ENCODE peak calls at places on chromosomes 16 and 17, in five cellular contexts. Q is midbrain; U is CD4-positive, alpha-beta T cell; M is Right ventricle myocardium superior; J is iPS-NIHi11. K is an unnamed sample.

GRCh38 chr17:41751288-41751687 is 16.8 kb upstream of the HAP1 start:
- DNase-seq in M (no peak), J (no peak), Q (no peak), U (no peak), K (no peak)

GRCh38 chr17:77838748-77839147 is 119.8 kb upstream of the TNRC6C start:
- DNase-seq in M (peak; percentile 12), J (no peak), Q (no peak), U (peak; percentile 27), K (no peak)

GRCh38 chr17:57570740-57571344 is 174.3 kb downstream of the CCDC182 start:
- DNase-seq in J (no peak), M (peak; percentile 55), U (no peak), Q (peak; percentile 49), K (no peak)

GRCh38 chr17:4837471-4838305 is 4.5 kb downstream of the MINK1 start:
- DNase-seq in Q (peak; percentile 65), U (no peak), J (no peak), M (peak; percentile 54), K (no peak)

GRCh38 chr17:63701477-63702222 is 1.7 kb upstream of the LIMD2 start:
- DNase-seq in J (no peak), U (peak; percentile 77), Q (no peak), M (peak; percentile 77), K (no peak)

GRCh38 chr17:38982858-38983746 is 15.9 kb upstream of the FBXO47 start:
- DNase-seq in J (peak; percentile 80), U (no peak), M (no peak), Q (peak; percentile 72), K (peak; percentile 56)

GRCh38 chr16:9004183-9004582 is 40.5 kb upstream of the USP7 start:
- DNase-seq in M (no peak), U (no peak), J (no peak), Q (no peak), K (no peak)

GRCh38 chr17:75472119-75472518 is 15.7 kb downstream of the TMEM94 start:
- DNase-seq in J (no peak), Q (no peak), M (no peak), U (no peak), K (no peak)

GRCh38 chr17:8019665-8020064 is 17.2 kb downstream of the GUCY2D start:
- DNase-seq in U (peak; percentile 24), J (no peak), M (no peak), Q (no peak), K (no peak)

GRCh38 chr17:17890773-17891759 is 54.3 kb upstream of the SREBF1 start:
- DNase-seq in M (peak; percentile 50), Q (no peak), U (peak; percentile 44), J (peak; percentile 79), K (peak; percentile 75)

GRCh38 chr17:31811021-31811565 is 48.0 kb downstream of the COPRS start:
- DNase-seq in Q (no peak), U (no peak), J (no peak), M (no peak), K (no peak)

GRCh38 chr16:84881702-84882521 is 62.1 kb downstream of the CRISPLD2 start:
- DNase-seq in U (no peak), Q (no peak), M (no peak), J (no peak), K (peak; percentile 88)

GRCh38 chr17:32933881-32934280 is 5.9 kb downstream of the TMEM98 start:
- DNase-seq in Q (no peak), J (no peak), M (no peak), U (no peak), K (no peak)

GRCh38 chr16:69537706-69538080 is 28.1 kb upstream of the NFAT5 start:
- DNase-seq in Q (no peak), M (no peak), J (no peak), U (no peak), K (no peak)

GRCh38 chr17:41666336-41666680 is 22.4 kb upstream of the EIF1 start:
- DNase-seq in U (peak; percentile 54), M (peak; percentile 48), Q (peak; percentile 48), J (no peak), K (no peak)

GRCh38 chr16:23765933-23766332 is 11.1 kb downstream of the CHP2 start:
- DNase-seq in M (no peak), J (no peak), Q (no peak), U (no peak), K (no peak)

GRCh38 chr16:19700319-19700781 is 17.7 kb downstream of the KNOP1 start:
- DNase-seq in J (no peak), Q (no peak), M (no peak), U (no peak), K (peak; percentile 48)

GRCh38 chr16:2428051-2428786 is 1.0 kb upstream of the CCNF start:
- DNase-seq in J (peak; percentile 48), Q (peak; percentile 4), U (no peak), M (peak; percentile 49), K (no peak)

K was measured in AG08396.